ENCODE peak calls at places on chromosomes 12 and 14, in ten cellular contexts. I is colonic mucosa; K is SW 1271; G is activated CD4-positive, alpha-beta T cell treated with anti-CD3 and anti-CD28 coated beads for 1 hour; R is frontal cortex; E is fibroblast of lung; A is stimulated activated CD4-positive, alpha-beta T cell treated with anti-CD3 and anti-CD28 coated beads, Interleukin-12 subunit alpha, Interleukin-12 subunit beta, amount 100 ng/mL, for 4 hours; U is activated T-helper 1 cell treated with anti-CD3 and anti-CD28 coated beads, Interleukin-12 subunit alpha, Interleukin-12 subunit beta, Interleukin-2, Interleukin-4 antibody, amounts not matched to agents 30 ng/mL and 10 ng/mL and 1 ng/mL, durations not matched to agents 14 hours and 24 hours and 36 hours; V is SK-MEL-5; N is NCI-H2081. F is an unnamed sample.
A peak's percentile ranks its signal among the peaks of the same experiment; 100 is the strongest.

GRCh38 chr12:71183018-71183417 is 25.2 kb upstream of the TSPAN8 start:
- DNase-seq in I (no peak), K (no peak), G (no peak), R (no peak), E (peak; percentile 77), A (no peak), U (no peak), V (no peak), N (no peak), F (peak; percentile 32)

GRCh38 chr12:53103860-53104305 is 597 bp downstream of the SOAT2 start:
- DNase-seq in I (peak; percentile 17), K (no peak), G (no peak), R (no peak), E (no peak), A (no peak), U (no peak), V (no peak), N (no peak), F (no peak)

GRCh38 chr12:49953146-49953545 is 2.6 kb downstream of the AQP2 start:
- DNase-seq in I (no peak), K (no peak), G (no peak), R (no peak), E (no peak), A (no peak), U (no peak), V (no peak), N (no peak), F (no peak)

GRCh38 chr14:96953443-96953842 is 156.3 kb downstream of the VRK1 start:
- DNase-seq in I (no peak), K (no peak), G (no peak), R (no peak), E (no peak), A (no peak), U (no peak), V (no peak), N (no peak), F (no peak)

GRCh38 chr14:21860172-21860571 is 186.6 kb upstream of the OR4E1 start:
- DNase-seq in I (no peak), K (peak; percentile 41), G (no peak), R (no peak), E (no peak), A (no peak), U (no peak), V (peak; percentile 73), N (no peak), F (no peak)

GRCh38 chr12:105409286-105409685 is 78.8 kb downstream of the C12orf75 start:
- DNase-seq in I (no peak), K (no peak), G (no peak), R (no peak), E (no peak), A (no peak), U (no peak), V (no peak), N (no peak), F (no peak)

GRCh38 chr14:104634886-104635570 is 30.5 kb upstream of the TMEM179 start:
- DNase-seq in I (no peak), K (no peak), G (no peak), R (no peak), E (no peak), A (no peak), U (no peak), V (no peak), N (no peak), F (no peak)

GRCh38 chr12:120362516-120363273 is 6.3 kb downstream of the MSI1 start:
- DNase-seq in I (no peak), K (no peak), G (no peak), R (no peak), E (no peak), A (no peak), U (no peak), V (no peak), N (no peak), F (no peak)

GRCh38 chr12:49279706-49280159 is 14.9 kb downstream of the TUBA1C start:
- DNase-seq in I (no peak), K (no peak), G (no peak), R (no peak), E (peak; percentile 62), A (no peak), U (no peak), V (peak; percentile 75), N (no peak), F (no peak)

GRCh38 chr12:47349102-47349769 is 269.5 kb upstream of the AMIGO2 start:
- DNase-seq in I (no peak), K (no peak), G (no peak), R (no peak), E (peak; percentile 44), A (no peak), U (no peak), V (no peak), N (no peak), F (no peak)

GRCh38 chr12:122102331-122102730 is 23.8 kb downstream of the MLXIP start:
- DNase-seq in I (no peak), K (no peak), G (no peak), R (no peak), E (no peak), A (no peak), U (no peak), V (no peak), N (no peak), F (no peak)

GRCh38 chr12:58504539-58504938 is 415.8 kb downstream of the LRIG3 start:
- DNase-seq in I (no peak), K (no peak), G (no peak), R (no peak), E (peak; percentile 63), A (no peak), U (no peak), V (no peak), N (peak; percentile 90), F (no peak)

GRCh38 chr14:92489394-92490238 is 24.0 kb upstream of the RIN3 start:
- DNase-seq in I (peak; percentile 16), K (no peak), G (no peak), R (no peak), E (no peak), A (no peak), U (no peak), V (no peak), N (no peak), F (no peak)

GRCh38 chr14:54480830-54481562 is 7.8 kb downstream of the GMFB start:
- DNase-seq in I (no peak), K (no peak), G (no peak), R (no peak), E (peak; percentile 27), A (no peak), U (no peak), V (no peak), N (no peak), F (no peak)

GRCh38 chr12:58502236-58502635 is 418.1 kb downstream of the LRIG3 start:
- DNase-seq in I (no peak), K (no peak), G (no peak), R (no peak), E (peak; percentile 69), A (no peak), U (no peak), V (no peak), N (peak; percentile 93), F (no peak)

GRCh38 chr12:63151061-63151897 is at the start of gene AVPR1A:
- DNase-seq in I (no peak), K (peak; percentile 2), G (no peak), R (peak; percentile 23), E (no peak), A (no peak), U (no peak), V (no peak), N (no peak), F (peak; percentile 66)